ENCODE peak calls at places on chromosomes 7 and 10, in six cellular contexts. One of them, this sample, is unnamed.

GRCh38 chr7:81064446-81064845 is 145.6 kb upstream of the SEMA3C start:
- DNase-seq in heart left ventricle: no peak
- DNase-seq in AG09319: no peak
- DNase-seq in epithelial cell of esophagus: no peak
- DNase-seq in prostate gland: no peak
- DNase-seq in BJ: no peak
- DNase-seq in this sample: no peak

GRCh38 chr7:120926943-120927346 is 23.6 kb upstream of the ING3 start:
- DNase-seq in heart left ventricle: no peak
- DNase-seq in AG09319: no peak
- DNase-seq in epithelial cell of esophagus: peak
- DNase-seq in prostate gland: no peak
- DNase-seq in BJ: no peak
- DNase-seq in this sample: no peak

GRCh38 chr7:1233328-1234048 is 816 bp downstream of the UNCX start:
- DNase-seq in heart left ventricle: no peak
- DNase-seq in AG09319: no peak
- DNase-seq in epithelial cell of esophagus: no peak
- DNase-seq in prostate gland: no peak
- DNase-seq in BJ: no peak
- DNase-seq in this sample: no peak

GRCh38 chr10:99913831-99914235 is 95.9 kb downstream of the DNMBP start:
- DNase-seq in heart left ventricle: no peak
- DNase-seq in AG09319: no peak
- DNase-seq in epithelial cell of esophagus: peak
- DNase-seq in prostate gland: peak
- DNase-seq in BJ: no peak
- DNase-seq in this sample: no peak

GRCh38 chr7:155450828-155451521 is 7.0 kb upstream of the EN2 start:
- DNase-seq in heart left ventricle: no peak
- DNase-seq in AG09319: no peak
- DNase-seq in epithelial cell of esophagus: no peak
- DNase-seq in prostate gland: no peak
- DNase-seq in BJ: no peak
- DNase-seq in this sample: no peak

GRCh38 chr7:56074371-56074791 is 10.3 kb downstream of the SUMF2 start:
- DNase-seq in heart left ventricle: peak
- DNase-seq in AG09319: peak
- DNase-seq in epithelial cell of esophagus: peak
- DNase-seq in prostate gland: peak
- DNase-seq in BJ: no peak
- DNase-seq in this sample: peak

GRCh38 chr7:129465080-129465479 is 30.8 kb downstream of the STRIP2 start:
- DNase-seq in heart left ventricle: no peak
- DNase-seq in AG09319: no peak
- DNase-seq in epithelial cell of esophagus: no peak
- DNase-seq in prostate gland: no peak
- DNase-seq in BJ: no peak
- DNase-seq in this sample: no peak

GRCh38 chr7:2903686-2904162 is 59.6 kb upstream of the GNA12 start:
- DNase-seq in heart left ventricle: no peak
- DNase-seq in AG09319: no peak
- DNase-seq in epithelial cell of esophagus: no peak
- DNase-seq in prostate gland: no peak
- DNase-seq in BJ: no peak
- DNase-seq in this sample: no peak

GRCh38 chr7:636396-636795 is 90.1 kb upstream of the DNAAF5 start:
- DNase-seq in heart left ventricle: no peak
- DNase-seq in AG09319: no peak
- DNase-seq in epithelial cell of esophagus: no peak
- DNase-seq in prostate gland: no peak
- DNase-seq in BJ: no peak
- DNase-seq in this sample: no peak

GRCh38 chr10:114426476-114426875 is 22.2 kb upstream of the AFAP1L2 start:
- DNase-seq in heart left ventricle: no peak
- DNase-seq in AG09319: no peak
- DNase-seq in epithelial cell of esophagus: no peak
- DNase-seq in prostate gland: no peak
- DNase-seq in BJ: no peak
- DNase-seq in this sample: no peak

GRCh38 chr10:132463333-132464255 is 66.6 kb downstream of the PWWP2B start:
- DNase-seq in heart left ventricle: no peak
- DNase-seq in AG09319: no peak
- DNase-seq in epithelial cell of esophagus: peak
- DNase-seq in prostate gland: no peak
- DNase-seq in BJ: no peak
- DNase-seq in this sample: no peak
- TF ChIP-seq CTCF in heart left ventricle: no peak
- TF ChIP-seq CTCF in AG09319: peak
- TF ChIP-seq CTCF in epithelial cell of esophagus: no peak
- TF ChIP-seq CTCF in prostate gland: peak
- TF ChIP-seq CTCF in BJ: peak
- TF ChIP-seq CTCF in this sample: no peak

GRCh38 chr10:125720002-125720382 is 483 bp downstream of the EDRF1 start:
- DNase-seq in heart left ventricle: no peak
- DNase-seq in AG09319: no peak
- DNase-seq in epithelial cell of esophagus: no peak
- DNase-seq in prostate gland: no peak
- DNase-seq in BJ: no peak
- DNase-seq in this sample: no peak
- TF ChIP-seq CTCF in heart left ventricle: no peak
- TF ChIP-seq CTCF in AG09319: no peak
- TF ChIP-seq CTCF in epithelial cell of esophagus: no peak
- TF ChIP-seq CTCF in prostate gland: no peak
- TF ChIP-seq CTCF in BJ: no peak
- TF ChIP-seq CTCF in this sample: no peak

GRCh38 chr7:68556537-68556936 is 1041.7 kb upstream of the AUTS2 start:
- DNase-seq in heart left ventricle: no peak
- DNase-seq in AG09319: no peak
- DNase-seq in epithelial cell of esophagus: no peak
- DNase-seq in prostate gland: no peak
- DNase-seq in BJ: no peak
- DNase-seq in this sample: no peak

GRCh38 chr7:68564741-68565140 is 1033.5 kb upstream of the AUTS2 start:
- DNase-seq in heart left ventricle: no peak
- DNase-seq in AG09319: no peak
- DNase-seq in epithelial cell of esophagus: no peak
- DNase-seq in prostate gland: no peak
- DNase-seq in BJ: no peak
- DNase-seq in this sample: no peak

GRCh38 chr7:68559518-68559917 is 1038.8 kb upstream of the AUTS2 start:
- DNase-seq in heart left ventricle: no peak
- DNase-seq in AG09319: no peak
- DNase-seq in epithelial cell of esophagus: no peak
- DNase-seq in prostate gland: no peak
- DNase-seq in BJ: no peak
- DNase-seq in this sample: no peak

GRCh38 chr7:68562323-68562899 is 1035.9 kb upstream of the AUTS2 start:
- DNase-seq in heart left ventricle: no peak
- DNase-seq in AG09319: no peak
- DNase-seq in epithelial cell of esophagus: no peak
- DNase-seq in prostate gland: no peak
- DNase-seq in BJ: no peak
- DNase-seq in this sample: no peak
- TF ChIP-seq CTCF in heart left ventricle: no peak
- TF ChIP-seq CTCF in AG09319: no peak
- TF ChIP-seq CTCF in epithelial cell of esophagus: no peak
- TF ChIP-seq CTCF in prostate gland: no peak
- TF ChIP-seq CTCF in BJ: no peak
- TF ChIP-seq CTCF in this sample: no peak

DNA sequence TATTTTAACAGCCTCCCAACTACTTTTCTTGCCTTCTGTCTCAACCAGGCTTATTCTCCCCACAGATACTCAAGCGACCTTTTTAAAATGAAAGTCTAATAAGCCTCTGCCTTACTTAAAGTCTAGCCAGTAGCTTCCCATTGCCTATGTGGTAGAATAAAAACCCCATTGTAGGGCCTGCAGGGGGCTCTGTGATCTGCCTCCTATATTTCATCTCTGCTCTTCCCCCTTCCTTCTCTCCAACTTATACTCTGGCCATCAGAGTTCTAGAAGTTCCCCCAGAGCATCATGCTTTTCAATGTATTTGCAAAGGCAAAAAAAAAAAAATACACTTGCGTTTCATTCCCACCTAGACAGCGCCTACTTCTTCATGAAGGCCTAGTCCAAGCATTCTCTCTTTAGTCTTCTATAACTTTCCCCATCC is 167.7 kb upstream of the ADO start:
- DNase-seq in heart left ventricle: no peak
- DNase-seq in AG09319: no peak
- DNase-seq in epithelial cell of esophagus: no peak
- DNase-seq in prostate gland: no peak
- DNase-seq in BJ: no peak
- DNase-seq in this sample: no peak
- TF ChIP-seq CTCF in heart left ventricle: no peak
- TF ChIP-seq CTCF in AG09319: peak
- TF ChIP-seq CTCF in epithelial cell of esophagus: no peak
- TF ChIP-seq CTCF in prostate gland: no peak
- TF ChIP-seq CTCF in BJ: no peak
- TF ChIP-seq CTCF in this sample: no peak

GRCh38 chr7:150753826-150754603 is 16.8 kb downstream of the GIMAP5 start:
- DNase-seq in heart left ventricle: no peak
- DNase-seq in AG09319: no peak
- DNase-seq in epithelial cell of esophagus: peak
- DNase-seq in prostate gland: no peak
- DNase-seq in BJ: no peak
- DNase-seq in this sample: no peak
- TF ChIP-seq CTCF in heart left ventricle: peak
- TF ChIP-seq CTCF in AG09319: no peak
- TF ChIP-seq CTCF in epithelial cell of esophagus: no peak
- TF ChIP-seq CTCF in prostate gland: no peak
- TF ChIP-seq CTCF in BJ: no peak
- TF ChIP-seq CTCF in this sample: no peak

DNA sequence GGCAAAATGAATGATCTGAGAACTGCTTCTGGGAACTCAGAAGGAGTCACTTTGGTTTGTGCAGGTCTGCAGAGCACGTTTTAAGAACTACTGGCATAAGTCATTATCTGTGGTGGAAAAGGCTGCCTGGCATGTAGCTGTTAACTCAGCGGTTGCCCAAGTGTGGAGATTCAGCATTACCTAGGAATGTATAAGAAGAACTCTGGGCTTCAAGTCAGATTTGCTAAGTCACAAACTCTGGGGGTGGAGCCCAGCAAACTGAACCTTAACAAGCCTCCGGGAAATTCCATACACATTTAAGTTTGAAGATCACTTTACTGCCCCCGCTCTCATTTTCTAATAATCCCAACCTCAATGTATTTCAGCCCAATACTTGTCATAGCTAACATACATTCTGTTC is 31.1 kb downstream of the PLXDC2 start:
- DNase-seq in heart left ventricle: no peak
- DNase-seq in AG09319: no peak
- DNase-seq in epithelial cell of esophagus: peak
- DNase-seq in prostate gland: no peak
- DNase-seq in BJ: no peak
- DNase-seq in this sample: no peak
- TF ChIP-seq CTCF in heart left ventricle: no peak
- TF ChIP-seq CTCF in AG09319: no peak
- TF ChIP-seq CTCF in epithelial cell of esophagus: no peak
- TF ChIP-seq CTCF in prostate gland: no peak
- TF ChIP-seq CTCF in BJ: no peak
- TF ChIP-seq CTCF in this sample: no peak

GRCh38 chr10:103659674-103660363 is 166.3 kb downstream of the NEURL1 start:
- DNase-seq in heart left ventricle: peak
- DNase-seq in AG09319: no peak
- DNase-seq in epithelial cell of esophagus: no peak
- DNase-seq in prostate gland: peak
- DNase-seq in BJ: peak
- DNase-seq in this sample: no peak
- TF ChIP-seq CTCF in heart left ventricle: no peak
- TF ChIP-seq CTCF in AG09319: peak
- TF ChIP-seq CTCF in epithelial cell of esophagus: peak
- TF ChIP-seq CTCF in prostate gland: no peak
- TF ChIP-seq CTCF in BJ: peak
- TF ChIP-seq CTCF in this sample: no peak

DNA sequence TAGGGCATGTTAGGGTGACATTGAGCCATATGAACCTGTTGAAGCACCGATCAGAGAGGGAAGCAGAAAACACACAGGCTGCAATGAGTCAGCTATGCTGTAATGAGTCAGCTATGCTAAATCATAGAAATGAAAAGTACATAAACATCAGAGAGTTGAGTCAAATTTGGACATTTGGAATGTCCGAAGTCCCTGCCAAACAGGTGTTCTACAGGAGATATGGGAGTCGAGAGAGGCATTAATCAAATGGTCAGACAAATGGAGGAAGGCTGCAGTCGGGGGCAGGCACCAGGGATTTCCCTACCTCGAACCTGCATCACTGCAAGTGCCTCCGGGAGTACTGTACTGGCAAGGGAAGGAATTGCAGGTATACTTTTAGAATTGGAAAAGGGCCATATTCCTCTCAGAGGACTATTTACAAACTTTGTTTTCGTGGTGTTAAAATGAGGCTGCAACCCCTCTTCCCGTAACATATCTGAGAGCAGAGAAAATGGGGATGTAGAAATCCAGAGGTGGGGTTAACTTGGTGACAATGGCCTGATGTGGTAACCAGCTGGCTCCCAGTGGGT is 8.8 kb upstream of the ZC3HAV1 start:
- DNase-seq in heart left ventricle: no peak
- DNase-seq in AG09319: no peak
- DNase-seq in epithelial cell of esophagus: peak
- DNase-seq in prostate gland: no peak
- DNase-seq in BJ: no peak
- DNase-seq in this sample: no peak
- TF ChIP-seq CTCF in heart left ventricle: no peak
- TF ChIP-seq CTCF in AG09319: no peak
- TF ChIP-seq CTCF in epithelial cell of esophagus: peak
- TF ChIP-seq CTCF in prostate gland: no peak
- TF ChIP-seq CTCF in BJ: no peak
- TF ChIP-seq CTCF in this sample: no peak

GRCh38 chr7:134707663-134708383 is 61.2 kb downstream of the BPGM start:
- DNase-seq in heart left ventricle: no peak
- DNase-seq in AG09319: no peak
- DNase-seq in epithelial cell of esophagus: no peak
- DNase-seq in prostate gland: no peak
- DNase-seq in BJ: no peak
- DNase-seq in this sample: no peak

GRCh38 chr7:134705716-134706115 is 59.1 kb downstream of the BPGM start:
- DNase-seq in heart left ventricle: no peak
- DNase-seq in AG09319: no peak
- DNase-seq in epithelial cell of esophagus: no peak
- DNase-seq in prostate gland: no peak
- DNase-seq in BJ: no peak
- DNase-seq in this sample: no peak

GRCh38 chr7:134708692-134709091 is 62.0 kb downstream of the BPGM start:
- DNase-seq in heart left ventricle: no peak
- DNase-seq in AG09319: no peak
- DNase-seq in epithelial cell of esophagus: no peak
- DNase-seq in prostate gland: no peak
- DNase-seq in BJ: no peak
- DNase-seq in this sample: no peak

GRCh38 chr7:134704827-134705226 is 58.2 kb downstream of the BPGM start:
- DNase-seq in heart left ventricle: no peak
- DNase-seq in AG09319: no peak
- DNase-seq in epithelial cell of esophagus: no peak
- DNase-seq in prostate gland: no peak
- DNase-seq in BJ: no peak
- DNase-seq in this sample: no peak

DNA sequence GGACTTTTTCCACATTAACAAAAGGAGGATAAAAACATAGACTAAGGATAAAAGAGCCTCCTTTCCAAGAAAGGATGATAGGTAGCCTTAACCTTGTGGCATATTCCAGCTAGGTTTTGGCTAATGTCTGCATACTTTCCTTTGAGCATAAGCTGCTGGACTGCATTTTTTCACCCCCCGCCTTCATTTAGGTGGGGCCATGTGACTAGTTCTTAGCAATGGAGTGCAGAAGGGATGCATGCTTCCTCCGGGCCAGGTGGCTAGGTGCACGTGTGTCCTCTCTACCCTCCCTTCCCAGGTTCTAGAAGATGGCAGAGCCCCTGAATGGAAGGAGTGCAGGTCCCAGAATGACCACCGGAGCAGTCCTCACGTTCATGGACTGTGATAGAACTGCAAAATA is 59.8 kb downstream of the BPGM start:
- DNase-seq in heart left ventricle: no peak
- DNase-seq in AG09319: no peak
- DNase-seq in epithelial cell of esophagus: peak
- DNase-seq in prostate gland: no peak
- DNase-seq in BJ: no peak
- DNase-seq in this sample: no peak
- TF ChIP-seq CTCF in heart left ventricle: no peak
- TF ChIP-seq CTCF in AG09319: no peak
- TF ChIP-seq CTCF in epithelial cell of esophagus: no peak
- TF ChIP-seq CTCF in prostate gland: no peak
- TF ChIP-seq CTCF in BJ: no peak
- TF ChIP-seq CTCF in this sample: no peak